ENCODE peak calls at places on chromosomes 13 and 19, in four cellular contexts. One of them, this sample, is unnamed. For H3K4me1, the result is how much of the 10 kb centered on the place peaks cover.

GRCh38 chr13:100434010-100434763 is 154.4 kb downstream of the GGACT start:
- DNase-seq in thoracic aorta: no peak
- DNase-seq in heart right ventricle: no peak
- DNase-seq in lung: no peak
- DNase-seq in this sample: no peak

GRCh38 chr19:30528919-30529318 is 156.7 kb downstream of the ZNF536 start:
- DNase-seq in thoracic aorta: no peak
- DNase-seq in heart right ventricle: no peak
- DNase-seq in lung: no peak
- DNase-seq in this sample: no peak

GRCh38 chr13:49821216-49821820 is 28.8 kb upstream of the KPNA3 start:
- DNase-seq in lung: no peak
- DNase-seq in heart right ventricle: no peak
- DNase-seq in thoracic aorta: no peak
- DNase-seq in this sample: no peak

GRCh38 chr13:28046981-28047380 is 53.4 kb downstream of the FLT3 start:
- DNase-seq in heart right ventricle: no peak
- DNase-seq in lung: no peak
- DNase-seq in thoracic aorta: no peak
- DNase-seq in this sample: no peak

GRCh38 chr19:401836-402535 is 7.0 kb downstream of the C2CD4C start:
- DNase-seq in lung: no peak
- DNase-seq in thoracic aorta: no peak
- DNase-seq in heart right ventricle: peak
- DNase-seq in this sample: no peak

GRCh38 chr13:44188257-44188656 is 185.4 kb upstream of the SERP2 start:
- DNase-seq in heart right ventricle: no peak
- DNase-seq in thoracic aorta: no peak
- DNase-seq in lung: no peak
- DNase-seq in this sample: no peak

GRCh38 chr13:35164324-35164932 is 222.4 kb downstream of the NBEA start:
- DNase-seq in thoracic aorta: no peak
- DNase-seq in lung: no peak
- DNase-seq in heart right ventricle: no peak
- DNase-seq in this sample: no peak

GRCh38 chr13:113667771-113668490 is 912 bp downstream of the GRK1 start:
- DNase-seq in lung: no peak
- DNase-seq in heart right ventricle: no peak
- DNase-seq in thoracic aorta: no peak
- DNase-seq in this sample: no peak

GRCh38 chr19:55702131-55702627 is 27.2 kb downstream of the EPN1 start:
- DNase-seq in heart right ventricle: no peak
- DNase-seq in lung: no peak
- DNase-seq in thoracic aorta: no peak
- DNase-seq in this sample: peak

GRCh38 chr13:42855416-42855815 is 74.0 kb downstream of the FAM216B start:
- DNase-seq in lung: no peak
- DNase-seq in thoracic aorta: no peak
- DNase-seq in heart right ventricle: no peak
- DNase-seq in this sample: no peak

GRCh38 chr13:51525567-51526165 is 58.6 kb upstream of the WDFY2 start:
- DNase-seq in thoracic aorta: no peak
- DNase-seq in lung: no peak
- DNase-seq in heart right ventricle: no peak
- DNase-seq in this sample: no peak

GRCh38 chr13:96551540-96551939 is 442.7 kb downstream of the OXGR1 start:
- DNase-seq in thoracic aorta: no peak
- DNase-seq in heart right ventricle: no peak
- DNase-seq in lung: no peak
- DNase-seq in this sample: no peak

GRCh38 chr19:28878862-28879566 is 333.9 kb downstream of the UQCRFS1 start:
- DNase-seq in lung: peak
- DNase-seq in heart right ventricle: peak
- DNase-seq in thoracic aorta: peak
- DNase-seq in this sample: peak

GRCh38 chr13:20182231-20182846 is 10.4 kb downstream of the GJB2 start:
- DNase-seq in heart right ventricle: no peak
- DNase-seq in thoracic aorta: no peak
- DNase-seq in lung: peak
- DNase-seq in this sample: peak

GRCh38 chr13:27851049-27851448 is 58.8 kb downstream of the GSX1 start:
- DNase-seq in lung: no peak
- DNase-seq in thoracic aorta: no peak
- DNase-seq in heart right ventricle: no peak
- DNase-seq in this sample: no peak

GRCh38 chr19:14985133-14985532 is 5.5 kb upstream of the SLC1A6 start:
- DNase-seq in heart right ventricle: no peak
- DNase-seq in thoracic aorta: no peak
- DNase-seq in lung: no peak
- DNase-seq in this sample: no peak

GRCh38 chr13:109151696-109152095 is 522.3 kb downstream of the MYO16 start:
- DNase-seq in thoracic aorta: no peak
- DNase-seq in lung: no peak
- DNase-seq in heart right ventricle: no peak
- DNase-seq in this sample: no peak
- H3K4me1 ChIP-seq in thoracic aorta: under half
- H3K4me1 ChIP-seq in lung: under half
- H3K4me1 ChIP-seq in heart right ventricle: under half
- H3K4me1 ChIP-seq in this sample: under half

DNA sequence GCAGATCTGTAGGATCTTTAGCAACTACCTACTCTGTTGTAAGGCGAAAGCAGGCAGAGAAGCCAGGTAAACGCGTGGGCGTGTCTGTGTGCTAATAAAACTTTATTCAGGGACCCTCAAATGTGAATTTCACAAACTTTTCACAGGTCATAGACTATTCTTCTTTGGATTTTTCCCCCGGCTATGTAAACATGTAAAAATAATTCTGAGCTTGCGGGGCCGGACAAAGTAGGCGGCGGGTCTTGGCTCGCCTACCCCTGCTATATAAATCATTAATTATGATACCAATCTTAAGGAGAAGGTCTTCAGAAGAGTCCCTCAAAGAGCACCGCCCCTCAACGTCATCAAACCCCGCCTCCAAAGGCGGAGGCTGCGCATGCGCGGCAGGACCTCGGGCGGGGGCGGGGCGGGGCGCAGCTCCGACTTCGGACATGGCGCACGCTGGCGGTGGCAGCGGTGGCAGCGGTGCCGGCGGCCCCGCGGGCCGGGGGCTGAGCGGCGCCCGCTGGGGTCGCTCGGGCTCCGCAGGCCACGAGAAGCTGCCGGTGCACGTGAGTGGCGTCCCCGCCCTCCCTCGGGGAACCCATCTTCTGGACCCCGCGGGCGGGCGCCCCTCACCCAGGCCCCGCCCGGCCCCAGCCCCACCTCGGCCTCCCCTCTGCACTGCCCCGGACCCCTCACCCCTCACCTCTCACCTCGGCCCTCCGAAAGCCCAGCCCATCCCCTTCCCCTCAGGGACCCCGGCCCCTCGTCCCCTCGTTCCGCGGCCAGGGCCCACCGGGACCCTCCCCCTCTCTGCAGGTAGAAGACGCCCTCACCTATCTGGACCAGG is at the start of gene SIN3B:
- DNase-seq in heart right ventricle: peak
- DNase-seq in thoracic aorta: no peak
- DNase-seq in lung: peak
- DNase-seq in this sample: peak
- TF ChIP-seq CTCF in heart right ventricle: no peak
- TF ChIP-seq CTCF in thoracic aorta: no peak
- TF ChIP-seq CTCF in lung: no peak
- TF ChIP-seq CTCF in this sample: no peak

DNA sequence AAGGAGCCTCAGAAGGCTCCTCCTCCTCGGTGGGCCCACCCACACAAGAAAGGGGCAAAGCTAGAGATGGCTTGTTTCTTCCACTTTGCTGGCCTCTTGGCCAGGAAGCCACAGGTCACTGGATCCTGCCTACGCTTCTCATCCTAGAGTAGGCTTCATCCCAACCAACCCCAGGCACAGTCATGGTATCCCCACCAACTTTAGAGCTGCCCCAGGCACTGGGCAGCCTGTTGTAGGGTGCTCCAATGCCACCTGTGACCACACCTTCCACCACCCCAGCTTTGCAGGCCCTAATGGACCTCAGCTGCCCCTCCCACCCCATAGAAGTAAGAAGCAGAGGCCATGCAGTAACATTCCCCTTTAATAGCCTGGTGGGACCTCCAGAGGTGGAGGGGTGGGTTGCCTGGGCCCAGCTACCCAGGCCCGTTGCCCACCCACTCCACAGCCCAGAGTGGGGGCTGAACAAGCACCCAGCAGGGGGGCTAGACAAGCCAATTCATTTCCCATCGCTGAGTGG is 522 bp upstream of the CHMP2A start:
- DNase-seq in thoracic aorta: no peak
- DNase-seq in lung: no peak
- DNase-seq in heart right ventricle: no peak
- DNase-seq in this sample: peak
- H3K4me3 ChIP-seq in thoracic aorta: peak
- H3K4me3 ChIP-seq in lung: no peak
- H3K4me3 ChIP-seq in heart right ventricle: peak
- H3K4me3 ChIP-seq in this sample: peak

GRCh38 chr19:38046254-38047047 is 139.4 kb downstream of the SIPA1L3 start:
- DNase-seq in lung: no peak
- DNase-seq in heart right ventricle: no peak
- DNase-seq in thoracic aorta: no peak
- DNase-seq in this sample: no peak

GRCh38 chr19:38047048-38047435 is 140.0 kb downstream of the SIPA1L3 start:
- DNase-seq in heart right ventricle: no peak
- DNase-seq in thoracic aorta: no peak
- DNase-seq in lung: no peak
- DNase-seq in this sample: no peak

GRCh38 chr19:38047641-38048040 is 140.6 kb downstream of the SIPA1L3 start:
- DNase-seq in thoracic aorta: no peak
- DNase-seq in heart right ventricle: no peak
- DNase-seq in lung: no peak
- DNase-seq in this sample: no peak

GRCh38 chr19:38045554-38046253 is 138.7 kb downstream of the SIPA1L3 start:
- DNase-seq in lung: no peak
- DNase-seq in thoracic aorta: no peak
- DNase-seq in heart right ventricle: no peak
- DNase-seq in this sample: peak

GRCh38 chr19:38049105-38049649 is 142.2 kb downstream of the SIPA1L3 start:
- DNase-seq in lung: no peak
- DNase-seq in thoracic aorta: no peak
- DNase-seq in heart right ventricle: no peak
- DNase-seq in this sample: no peak
- H3K4me1 ChIP-seq in lung: under half
- H3K4me1 ChIP-seq in thoracic aorta: under half
- H3K4me1 ChIP-seq in heart right ventricle: under half
- H3K4me1 ChIP-seq in this sample: under half

GRCh38 chr19:51111606-51112005 is 3.4 kb upstream of the CTU1 start:
- DNase-seq in lung: no peak
- DNase-seq in heart right ventricle: no peak
- DNase-seq in thoracic aorta: no peak
- DNase-seq in this sample: no peak
- TF ChIP-seq CTCF in lung: no peak
- TF ChIP-seq CTCF in heart right ventricle: no peak
- TF ChIP-seq CTCF in thoracic aorta: no peak
- TF ChIP-seq CTCF in this sample: peak

GRCh38 chr19:47020132-47020805 is 632 bp downstream of the NPAS1 start:
- DNase-seq in thoracic aorta: no peak
- DNase-seq in lung: no peak
- DNase-seq in heart right ventricle: no peak
- DNase-seq in this sample: no peak
- H3K4me3 ChIP-seq in thoracic aorta: peak
- H3K4me3 ChIP-seq in lung: no peak
- H3K4me3 ChIP-seq in heart right ventricle: peak
- H3K4me3 ChIP-seq in this sample: peak

GRCh38 chr19:35140207-35140897 is 1.7 kb downstream of the FXYD1 start:
- DNase-seq in thoracic aorta: no peak
- DNase-seq in lung: no peak
- DNase-seq in heart right ventricle: peak
- DNase-seq in this sample: no peak

GRCh38 chr19:35142531-35143230 is 374 bp upstream of the FXYD7 start:
- DNase-seq in heart right ventricle: peak
- DNase-seq in thoracic aorta: no peak
- DNase-seq in lung: no peak
- DNase-seq in this sample: peak

GRCh38 chr19:35140898-35141626 is 2.0 kb upstream of the FXYD7 start:
- DNase-seq in lung: peak
- DNase-seq in thoracic aorta: peak
- DNase-seq in heart right ventricle: peak
- DNase-seq in this sample: peak

GRCh38 chr19:35143231-35143715 is at the start of gene FXYD7:
- DNase-seq in heart right ventricle: peak
- DNase-seq in thoracic aorta: no peak
- DNase-seq in lung: no peak
- DNase-seq in this sample: no peak

DNA sequence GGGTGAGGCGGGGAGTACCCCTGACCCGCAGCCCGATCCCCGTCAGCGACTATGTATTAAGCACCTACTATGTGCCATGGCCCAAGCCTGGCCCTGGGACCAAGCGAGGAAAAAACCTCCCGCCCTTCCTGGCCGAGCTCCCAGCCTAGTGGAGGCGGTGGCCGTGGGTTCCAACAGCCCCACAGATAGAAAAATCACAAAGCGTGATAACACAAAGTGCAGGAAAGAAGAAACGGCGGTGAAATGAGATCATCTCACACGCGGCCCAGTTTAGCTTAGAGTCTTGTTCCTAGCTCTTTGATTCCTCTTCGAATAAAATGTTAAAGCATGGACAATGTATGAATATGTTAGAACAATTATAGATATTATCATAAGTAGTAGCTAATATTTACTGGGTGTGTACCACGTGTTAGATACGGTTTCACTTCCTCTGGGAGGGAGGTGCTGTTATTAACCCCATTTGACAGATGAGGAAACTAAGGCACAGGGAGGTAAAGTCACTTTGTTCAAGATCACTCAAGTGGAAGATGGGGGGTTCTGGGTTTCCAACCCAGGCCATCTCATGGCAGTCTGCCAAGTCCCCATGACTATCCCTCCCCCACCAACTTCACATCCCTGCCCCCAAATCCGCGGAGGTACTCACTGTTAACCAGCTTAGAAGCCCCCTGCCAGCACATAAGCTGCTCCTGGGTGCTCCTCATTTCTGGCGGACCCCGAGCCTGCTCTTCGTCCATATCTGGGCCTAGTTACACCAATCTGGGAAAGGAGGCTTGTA is 1.2 kb upstream of the FXYD7 start:
- DNase-seq in heart right ventricle: no peak
- DNase-seq in thoracic aorta: no peak
- DNase-seq in lung: no peak
- DNase-seq in this sample: no peak
- H3K4me1 ChIP-seq in heart right ventricle: half or more
- H3K4me1 ChIP-seq in thoracic aorta: under half
- H3K4me1 ChIP-seq in lung: under half
- H3K4me1 ChIP-seq in this sample: under half

GRCh38 chr13:29733069-29733700 is 117.2 kb downstream of the UBL3 start:
- DNase-seq in lung: no peak
- DNase-seq in thoracic aorta: no peak
- DNase-seq in heart right ventricle: no peak
- DNase-seq in this sample: no peak

GRCh38 chr13:29730253-29730652 is 120.2 kb downstream of the UBL3 start:
- DNase-seq in thoracic aorta: no peak
- DNase-seq in lung: no peak
- DNase-seq in heart right ventricle: no peak
- DNase-seq in this sample: no peak
- TF ChIP-seq CTCF in thoracic aorta: no peak
- TF ChIP-seq CTCF in lung: no peak
- TF ChIP-seq CTCF in heart right ventricle: no peak
- TF ChIP-seq CTCF in this sample: no peak